ENCODE peak calls at places on chromosome 17, in ten cellular contexts. D, O, M, I, A, H, V, L, W and G are unnamed samples.

GRCh38 chr17:64950871-64951270 is 31.6 kb upstream of the LRRC37A3 start:
- DNase-seq in V (no peak), I (no peak), D (no peak), L (no peak), M (no peak), O (peak; percentile 36), H (no peak), A (no peak), W (no peak), G (no peak)

GRCh38 chr17:79065105-79065670 is 9.4 kb upstream of the ENGASE start:
- DNase-seq in W (peak; percentile 77), A (peak; percentile 63), L (peak; percentile 22), I (no peak), O (peak; percentile 43), M (peak; percentile 80), D (peak; percentile 58), V (peak; percentile 37), H (peak; percentile 51), G (no peak)

GRCh38 chr17:2853722-2854580 is 57.7 kb downstream of the RAP1GAP2 start:
- DNase-seq in I (no peak), A (peak; percentile 32), D (no peak), V (no peak), L (no peak), O (peak; percentile 51), M (peak; percentile 46), H (no peak), W (peak; percentile 60), G (no peak)

GRCh38 chr17:65987988-65988387 is 203.9 kb downstream of the CEP112 start:
- DNase-seq in A (no peak), M (peak; percentile 20), L (no peak), H (no peak), I (no peak), W (peak; percentile 86), O (peak; percentile 47), D (no peak), V (peak; percentile 9), G (peak; percentile 3)

GRCh38 chr17:73552300-73553088 is 91.8 kb downstream of the SDK2 start:
- DNase-seq in W (no peak), D (no peak), I (no peak), L (no peak), O (no peak), V (no peak), A (no peak), H (no peak), M (no peak), G (no peak)

GRCh38 chr17:46264456-46265198 is 30.3 kb upstream of the LRRC37A start:
- DNase-seq in W (peak; percentile 65), L (no peak), V (no peak), M (peak; percentile 57), A (no peak), O (peak; percentile 94), I (no peak), D (peak; percentile 16), H (peak; percentile 64), G (peak; percentile 92)

GRCh38 chr17:36951390-36951789 is 2.6 kb downstream of the AATF start:
- DNase-seq in L (no peak), V (no peak), M (no peak), A (no peak), W (no peak), I (no peak), H (no peak), O (no peak), D (no peak), G (no peak)

GRCh38 chr17:51119415-51120356 is 982 bp downstream of the SPAG9 start:
- DNase-seq in H (peak; percentile 37), L (peak; percentile 16), I (peak; percentile 32), D (peak; percentile 35), W (peak; percentile 71), A (peak; percentile 42), V (peak; percentile 41), O (peak; percentile 55), M (peak; percentile 57), G (no peak)

GRCh38 chr17:27407916-27408846 is 48.1 kb upstream of the KSR1 start:
- DNase-seq in I (no peak), V (no peak), L (no peak), O (peak; percentile 73), D (no peak), A (no peak), H (no peak), M (no peak), W (no peak), G (no peak)

GRCh38 chr17:10843806-10844205 is 5.9 kb upstream of the PIRT start:
- DNase-seq in M (no peak), V (no peak), L (no peak), I (no peak), A (peak; percentile 19), O (no peak), D (no peak), H (no peak), W (peak; percentile 22), G (no peak)

GRCh38 chr17:77510133-77510796 is 369.5 kb downstream of the SEC14L1 start:
- DNase-seq in W (no peak), I (no peak), A (no peak), L (no peak), M (no peak), O (no peak), D (no peak), V (no peak), H (no peak), G (no peak)

GRCh38 chr17:68576137-68576536 is 25.0 kb downstream of the FAM20A start:
- DNase-seq in O (no peak), D (no peak), I (no peak), V (no peak), L (no peak), W (no peak), H (no peak), M (no peak), A (no peak), G (no peak)